ENCODE peak calls at places on chromosomes 6 and 20, in four cellular contexts. F, N, R and E are unnamed samples.

GRCh38 chr6:123208111-123208510 is 212.1 kb downstream of the CLVS2 start:
- DNase-seq in R (no peak), N (no peak), F (no peak), E (no peak)

GRCh38 chr6:84019812-84020211 is 13.8 kb upstream of the MRAP2 start:
- DNase-seq in F (no peak), R (no peak), N (no peak), E (no peak)

GRCh38 chr6:51753635-51754034 is 333.8 kb downstream of the PKHD1 start:
- DNase-seq in N (no peak), F (no peak), R (peak), E (no peak)

GRCh38 chr6:162058281-162058875 is 669.2 kb downstream of the PRKN start:
- DNase-seq in R (no peak), N (no peak), F (no peak), E (no peak)

GRCh38 chr20:53100476-53100911 is 128.3 kb downstream of the TSHZ2 start:
- DNase-seq in R (no peak), N (no peak), F (no peak), E (no peak)

GRCh38 chr20:38013891-38014290 is 19.4 kb downstream of the TTI1 start:
- DNase-seq in N (no peak), R (no peak), F (no peak), E (no peak)

GRCh38 chr6:84026721-84027164 is 6.8 kb upstream of the MRAP2 start:
- DNase-seq in R (no peak), F (no peak), N (no peak), E (no peak)

GRCh38 chr20:23540624-23541023 is 27.7 kb downstream of the CST9L start:
- DNase-seq in F (no peak), N (no peak), R (no peak), E (no peak)

GRCh38 chr20:47269309-47270165 is 87.0 kb downstream of the ZMYND8 start:
- DNase-seq in N (no peak), F (no peak), R (no peak), E (no peak)